ENCODE peak calls at places on chromosomes 5 and 9, in five cellular contexts. E is GM13976, Y is neural crest cell, C is lower leg skin, Z is brain microvascular endothelial cell. J is an unnamed sample.

GRCh38 chr9:120366646-120367019 is 213.3 kb downstream of the CDK5RAP2 start:
- DNase-seq in E (no peak), C (no peak), Y (no peak), Z (peak; percentile 82), J (no peak)

GRCh38 chr9:70987986-70988385 is 133.4 kb downstream of the TRPM3 start:
- DNase-seq in Z (peak; percentile 18), C (no peak), Y (no peak), E (no peak), J (no peak)

GRCh38 chr5:17620627-17621026 is 10.4 kb downstream of the TAF11L12 start:
- DNase-seq in Z (no peak), E (peak; percentile 12), Y (no peak), C (no peak), J (peak; percentile 74)

GRCh38 chr5:40291338-40291737 is 388.4 kb upstream of the PTGER4 start:
- DNase-seq in C (no peak), Y (no peak), E (no peak), Z (peak; percentile 43), J (no peak)

GRCh38 chr5:59254055-59254687 is 639.4 kb downstream of the PDE4D start:
- DNase-seq in Y (no peak), C (no peak), Z (no peak), E (no peak), J (no peak)

GRCh38 chr5:56696900-56697299 is 118.4 kb upstream of the MAP3K1 start:
- DNase-seq in C (no peak), Z (no peak), E (no peak), Y (no peak), J (no peak)

GRCh38 chr5:53879708-53880356 is 319.4 kb downstream of the NDUFS4 start:
- DNase-seq in E (no peak), C (no peak), Y (no peak), Z (no peak), J (no peak)

GRCh38 chr9:124779368-124780059 is 2.6 kb downstream of the OLFML2A start:
- DNase-seq in E (peak; percentile 15), Z (peak; percentile 93), C (peak; percentile 13), Y (no peak), J (peak; percentile 85)

GRCh38 chr9:113484258-113484730 is 20.8 kb downstream of the RGS3 start:
- DNase-seq in C (no peak), Y (no peak), E (no peak), Z (peak; percentile 11), J (no peak)

GRCh38 chr9:29006603-29007002 is 1433.3 kb upstream of the C9orf72 start:
- DNase-seq in Y (no peak), Z (no peak), C (no peak), E (no peak), J (no peak)

GRCh38 chr9:84315278-84315877 is 25.2 kb downstream of the SLC28A3 start:
- DNase-seq in C (peak; percentile 39), E (peak; percentile 55), Y (peak; percentile 65), Z (peak; percentile 57), J (no peak)

GRCh38 chr5:78779771-78780616 is 131.4 kb upstream of the LHFPL2 start:
- DNase-seq in C (no peak), Y (no peak), Z (peak; percentile 66), E (no peak), J (no peak)